ENCODE peak calls at places on chromosomes 11 and 22, in eight cellular contexts. V is cardiac septum; W is CD8-positive, alpha-beta memory T cell; K is IMR-90; P is stimulated activated CD4-positive, alpha-beta T cell treated with anti-CD3 and anti-CD28 coated beads, Interleukin-4, amount 100 ng/mL, for 1 hour; J is HT1080; Q is GM06990; Z is NCI-H187. Y is an unnamed sample.

GRCh38 chr22:32628626-32629587 is 154.3 kb downstream of the FBXO7 start:
- DNase-seq in V (no peak), J (no peak), K (peak), Q (no peak), W (no peak), P (no peak), Z (no peak), Y (no peak)

GRCh38 chr11:57434640-57435546 is 8.0 kb upstream of the SLC43A3 start:
- DNase-seq in K (peak), V (no peak), W (no peak), Q (no peak), Z (no peak), J (peak), P (no peak), Y (no peak)

GRCh38 chr11:34311126-34311525 is 46.7 kb downstream of the ABTB2 start:
- DNase-seq in K (no peak), P (no peak), Q (no peak), Z (no peak), V (no peak), W (no peak), J (no peak), Y (no peak)

GRCh38 chr11:126485021-126485781 is 129.7 kb downstream of the ST3GAL4 start:
- DNase-seq in V (no peak), P (no peak), Q (no peak), W (no peak), K (peak), Z (no peak), J (no peak), Y (peak)

GRCh38 chr11:123304828-123305530 is 109.9 kb upstream of the CLMP start:
- DNase-seq in W (no peak), J (no peak), Z (no peak), K (no peak), Q (no peak), P (no peak), V (no peak), Y (no peak)

GRCh38 chr22:29343313-29343805 is 27.9 kb upstream of the RASL10A start:
- DNase-seq in K (peak), W (no peak), Z (no peak), Q (no peak), V (peak), J (peak), P (no peak), Y (no peak)

GRCh38 chr11:83467841-83468240 is 181.7 kb upstream of the CCDC90B start:
- DNase-seq in J (no peak), K (no peak), V (no peak), Z (no peak), P (no peak), Q (no peak), W (no peak), Y (no peak)

GRCh38 chr11:64353101-64353738 is 5.7 kb upstream of the RPS6KA4 start:
- DNase-seq in V (no peak), Q (no peak), J (no peak), K (no peak), P (no peak), W (no peak), Z (no peak), Y (no peak)

GRCh38 chr11:117818036-117818858 is 6.3 kb downstream of the FXYD2 start:
- DNase-seq in K (peak), W (no peak), P (peak), J (peak), Z (no peak), Q (peak), V (no peak), Y (peak)

GRCh38 chr11:74937696-74938475 is 11.0 kb downstream of the XRRA1 start:
- DNase-seq in V (no peak), J (peak), Z (no peak), W (no peak), K (peak), P (no peak), Q (no peak), Y (no peak)

GRCh38 chr22:39268645-39269044 is 23.9 kb upstream of the PDGFB start:
- DNase-seq in J (no peak), K (no peak), Z (no peak), V (no peak), P (no peak), Q (no peak), W (no peak), Y (no peak)

GRCh38 chr11:108887436-108888238 is 222.8 kb downstream of the DDX10 start:
- DNase-seq in Q (no peak), W (peak), J (no peak), P (no peak), V (no peak), K (no peak), Z (no peak), Y (no peak)

GRCh38 chr22:30459206-30460052 is 12.4 kb downstream of the SEC14L3 start:
- DNase-seq in Z (no peak), V (no peak), P (no peak), J (no peak), W (no peak), Q (no peak), K (peak), Y (no peak)

GRCh38 chr11:107704432-107704831 is 7.4 kb downstream of the SLN start:
- DNase-seq in P (no peak), Q (no peak), Z (no peak), J (peak), W (no peak), V (no peak), K (peak), Y (no peak)

GRCh38 chr11:119422505-119423416 is at the start of gene THY1:
- DNase-seq in W (no peak), V (no peak), J (no peak), P (no peak), Z (no peak), K (peak), Q (no peak), Y (no peak)

Y was measured in GM10248.